ENCODE peak calls at places on chromosomes 5 and 9, in nine cellular contexts. P, R, H, M, C, G, L, Z and K are unnamed samples. For H3K36me3, the result is how much of the 10 kb centered on the place peaks cover.

GRCh38 chr9:68416891-68417570 is 60.6 kb downstream of the PGM5 start:
- DNase-seq in Z (no peak), M (no peak), C (no peak), P (no peak), R (no peak), G (no peak), L (no peak), H (no peak), K (no peak)

GRCh38 chr9:37443566-37443965 is 21.1 kb downstream of the GRHPR start:
- DNase-seq in C (no peak), P (no peak), Z (no peak), G (no peak), R (no peak), M (no peak), H (no peak), L (no peak), K (no peak)

GRCh38 chr5:138276402-138277054 is 2.1 kb upstream of the GFRA3 start:
- DNase-seq in R (no peak), G (no peak), Z (no peak), C (peak), M (no peak), P (no peak), L (no peak), H (no peak), K (no peak)

GRCh38 chr9:98781588-98782383 is 14.6 kb downstream of the ANKS6 start:
- DNase-seq in C (no peak), G (no peak), P (no peak), Z (no peak), M (no peak), R (no peak), L (no peak), H (no peak), K (no peak)

GRCh38 chr5:37789991-37790390 is 49.9 kb downstream of the GDNF start:
- DNase-seq in M (no peak), L (no peak), H (no peak), P (no peak), G (peak), C (no peak), Z (no peak), R (no peak), K (no peak)

GRCh38 chr5:17415282-17415681 is 82.7 kb upstream of the TAF11L2 start:
- DNase-seq in R (no peak), Z (no peak), G (no peak), M (no peak), C (no peak), H (no peak), L (no peak), P (no peak), K (no peak)

GRCh38 chr9:81772144-81772543 is 82.8 kb upstream of the TLE1 start:
- DNase-seq in Z (no peak), M (no peak), P (no peak), G (peak), C (no peak), H (no peak), L (no peak), R (no peak), K (peak)

GRCh38 chr5:40796487-40796889 is 1.7 kb downstream of the PRKAA1 start:
- DNase-seq in M (no peak), H (no peak), R (no peak), L (no peak), P (no peak), G (peak), Z (no peak), C (no peak), K (no peak)

GRCh38 chr9:31023793-31024192 is 1360.7 kb upstream of the ACO1 start:
- DNase-seq in Z (no peak), P (no peak), H (no peak), R (no peak), M (no peak), C (no peak), G (no peak), L (no peak), K (no peak)

GRCh38 chr9:103755986-103756385 is 338.1 kb upstream of the SMC2 start:
- DNase-seq in G (no peak), C (no peak), P (no peak), L (no peak), H (no peak), R (no peak), Z (no peak), M (no peak), K (no peak)

GRCh38 chr9:135279834-135280393 is 192.4 kb downstream of the OLFM1 start:
- DNase-seq in M (no peak), H (no peak), L (no peak), P (no peak), R (peak), G (no peak), Z (no peak), C (no peak), K (no peak)

GRCh38 chr5:99379187-99379586 is 450.4 kb upstream of the CHD1 start:
- DNase-seq in L (no peak), H (no peak), Z (no peak), M (no peak), G (no peak), P (no peak), C (no peak), R (no peak), K (no peak)

GRCh38 chr5:6666762-6667161 is 33.5 kb downstream of the SRD5A1 start:
- DNase-seq in Z (no peak), L (no peak), G (no peak), H (no peak), C (no peak), M (no peak), R (no peak), P (no peak), K (no peak)

GRCh38 chr5:160260006-160260775 is 30.9 kb downstream of the FABP6 start:
- DNase-seq in M (no peak), R (no peak), L (no peak), Z (no peak), P (no peak), G (no peak), H (no peak), C (no peak), K (no peak)

GRCh38 chr9:136531904-136532798 is 13.7 kb downstream of the NOTCH1 start:
- DNase-seq in L (no peak), M (no peak), Z (no peak), P (no peak), G (no peak), R (no peak), H (no peak), C (no peak), K (no peak)

GRCh38 chr9:124222918-124223720 is 34.6 kb upstream of the NEK6 start:
- DNase-seq in P (peak), R (peak), Z (peak), H (peak), M (no peak), G (no peak), L (peak), C (peak), K (no peak)

DNA sequence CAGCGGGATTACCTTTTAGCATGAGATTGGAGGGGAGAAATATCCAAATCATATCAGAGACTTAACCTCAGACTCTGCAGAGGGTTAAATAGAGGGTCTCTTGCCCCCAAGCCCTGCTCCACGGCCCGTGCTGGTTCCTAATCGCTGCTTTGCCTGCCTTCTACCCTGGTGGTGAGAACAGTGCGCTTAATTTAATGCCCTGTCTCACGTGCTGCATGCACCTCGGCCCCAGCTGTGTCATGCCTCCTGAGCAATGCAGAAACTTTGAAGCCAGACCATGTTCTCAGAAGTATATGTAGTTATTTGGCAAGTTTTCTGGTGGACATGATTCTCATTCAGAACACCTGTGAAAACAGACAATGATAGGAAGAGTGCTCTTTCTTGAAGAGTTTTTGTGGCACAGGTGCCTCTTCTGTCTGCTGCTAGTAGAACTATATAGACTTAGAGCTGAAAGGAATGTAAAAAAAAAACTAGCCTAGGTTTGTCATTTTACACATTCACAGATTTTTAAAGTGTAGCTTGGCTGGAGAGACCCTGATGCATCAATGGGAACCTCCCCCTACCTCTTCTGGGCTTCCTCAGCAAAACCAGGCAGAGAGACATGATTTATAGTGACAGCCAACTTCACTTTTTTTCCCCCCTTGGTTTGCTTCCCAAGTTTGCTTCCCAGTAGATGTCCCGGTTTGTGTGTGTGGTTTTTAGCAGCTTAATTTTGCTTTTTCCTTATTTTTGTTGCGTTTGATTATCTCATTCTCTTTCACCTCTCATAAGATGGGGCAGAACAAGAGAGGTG is 1.6 kb downstream of the OTULIN start:
- DNase-seq in M (no peak), H (no peak), R (peak), C (no peak), G (no peak), L (no peak), Z (no peak), P (no peak), K (no peak)
- TF ChIP-seq CTCF in M (no peak), H (no peak), R (no peak), C (no peak), G (peak), L (no peak), Z (peak), P (no peak), K (peak)

GRCh38 chr9:35687972-35688557 is 1.7 kb downstream of the TPM2 start:
- DNase-seq in P (no peak), C (no peak), H (peak), G (no peak), Z (peak), M (no peak), L (no peak), R (peak), K (no peak)

GRCh38 chr9:35689601-35690446 is at the start of gene TPM2:
- DNase-seq in P (peak), C (peak), R (peak), Z (peak), M (no peak), H (peak), L (peak), G (peak), K (no peak)

GRCh38 chr9:35687306-35687705 is 2.4 kb downstream of the TPM2 start:
- DNase-seq in Z (no peak), H (no peak), M (no peak), C (no peak), L (no peak), P (no peak), R (peak), G (no peak), K (no peak)

GRCh38 chr9:35689351-35689600 is 449 bp downstream of the TPM2 start:
- DNase-seq in Z (no peak), P (no peak), C (no peak), M (no peak), L (no peak), H (no peak), G (no peak), R (no peak), K (no peak)

DNA sequence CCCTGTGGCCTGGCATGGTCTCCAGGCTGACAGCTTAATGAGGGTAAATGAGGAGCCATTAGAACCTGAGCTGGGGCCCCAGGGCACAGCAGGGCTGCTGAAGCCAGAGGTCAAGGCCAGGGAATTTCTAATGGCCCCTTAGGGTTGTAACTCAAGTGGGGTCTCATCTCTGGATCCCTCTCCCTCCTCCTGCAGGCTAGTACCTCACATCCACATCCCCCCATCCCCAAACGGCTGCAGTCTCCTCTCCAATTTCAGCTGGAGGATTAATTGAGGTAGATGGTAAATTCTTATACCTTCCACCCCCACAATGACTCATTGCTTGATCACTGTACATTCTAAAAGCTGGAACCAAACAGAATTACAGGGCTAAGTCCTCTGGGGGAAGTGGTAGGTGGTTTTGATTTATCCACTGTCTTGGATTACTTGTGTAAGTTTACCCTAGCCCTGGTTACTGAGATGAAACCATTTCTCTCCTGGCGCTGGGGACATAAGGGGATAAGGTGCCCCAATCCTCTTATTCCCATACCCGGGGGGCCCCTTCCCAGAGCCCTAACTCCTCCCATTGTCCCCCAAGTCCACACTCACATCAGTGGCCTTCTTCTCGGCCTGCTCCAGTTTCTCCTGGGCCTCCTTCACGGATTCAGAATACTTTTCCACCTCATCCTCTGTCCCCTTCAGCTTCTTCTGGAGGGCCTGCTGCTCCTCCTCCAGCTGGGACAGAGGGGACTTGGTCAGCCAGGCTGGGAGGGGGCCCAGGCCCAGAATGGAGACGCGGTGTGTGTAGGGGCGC is 971 bp downstream of the TPM2 start:
- DNase-seq in H (peak), G (peak), C (no peak), R (peak), L (no peak), Z (no peak), M (no peak), P (no peak), K (peak)
- H3K4me3 ChIP-seq in H (peak), G (peak), C (no peak), R (no peak), L (peak), Z (peak), M (peak), P (peak), K (peak)

GRCh38 chr5:179612577-179613459 is 10.7 kb downstream of the HNRNPH1 start:
- DNase-seq in H (no peak), M (no peak), C (no peak), Z (no peak), R (peak), P (no peak), G (no peak), L (no peak), K (no peak)

GRCh38 chr5:179610109-179610902 is 13.2 kb downstream of the HNRNPH1 start:
- DNase-seq in Z (peak), M (no peak), R (no peak), P (no peak), H (peak), L (no peak), G (no peak), C (no peak), K (no peak)

GRCh38 chr5:179609834-179610108 is 13.7 kb downstream of the HNRNPH1 start:
- DNase-seq in G (no peak), C (no peak), R (no peak), Z (no peak), P (no peak), M (no peak), H (no peak), L (no peak), K (no peak)

GRCh38 chr5:179613460-179614071 is 9.9 kb downstream of the HNRNPH1 start:
- DNase-seq in H (no peak), P (no peak), R (peak), C (no peak), G (no peak), M (no peak), Z (no peak), L (no peak), K (peak)

GRCh38 chr5:179610903-179611265 is 12.6 kb downstream of the HNRNPH1 start:
- DNase-seq in C (no peak), P (no peak), M (no peak), R (no peak), H (no peak), G (no peak), Z (no peak), L (no peak), K (no peak)
- H3K36me3 ChIP-seq in C (under half), P (under half), M (under half), R (under half), H (half or more), G (half or more), Z (half or more), L (half or more), K (under half)

GRCh38 chr9:96398582-96399334 is 15.2 kb upstream of the SLC35D2 start:
- DNase-seq in C (no peak), G (no peak), Z (no peak), R (no peak), H (no peak), P (no peak), L (no peak), M (no peak), K (no peak)

GRCh38 chr9:96394832-96395496 is 11.5 kb upstream of the SLC35D2 start:
- DNase-seq in G (no peak), M (no peak), P (no peak), Z (no peak), R (no peak), H (no peak), L (no peak), C (no peak), K (no peak)

GRCh38 chr9:96395964-96396363 is 12.5 kb upstream of the SLC35D2 start:
- DNase-seq in H (no peak), L (no peak), G (no peak), P (no peak), Z (no peak), C (no peak), M (no peak), R (no peak), K (no peak)

GRCh38 chr9:96399335-96399633 is 15.8 kb upstream of the SLC35D2 start:
- DNase-seq in C (no peak), Z (no peak), M (no peak), G (no peak), R (no peak), L (no peak), H (no peak), P (no peak), K (no peak)

GRCh38 chr9:96400132-96400910 is 16.8 kb upstream of the SLC35D2 start:
- DNase-seq in C (no peak), H (no peak), M (no peak), Z (no peak), R (no peak), G (no peak), L (no peak), P (no peak), K (no peak)
- TF ChIP-seq CTCF in C (no peak), H (no peak), M (no peak), Z (no peak), R (no peak), G (no peak), L (no peak), P (no peak), K (no peak)

GRCh38 chr9:69580582-69580945 is 91.6 kb downstream of the APBA1 start:
- DNase-seq in H (no peak), P (no peak), L (no peak), G (no peak), R (no peak), Z (no peak), M (no peak), C (no peak), K (no peak)
- H3K4me3 ChIP-seq in H (no peak), P (no peak), L (no peak), G (no peak), R (no peak), Z (no peak), M (no peak), C (no peak), K (no peak)

GRCh38 chr9:5633243-5633642 is 4.3 kb downstream of the RIC1 start:
- DNase-seq in G (peak), L (no peak), C (no peak), M (no peak), H (no peak), R (no peak), Z (no peak), P (no peak), K (no peak)
- H3K36me3 ChIP-seq in G (under half), L (under half), C (under half), M (under half), H (under half), R (under half), Z (under half), P (under half), K (under half)